ENCODE peak calls at places on chromosomes 13 and 19, in six cellular contexts. Z is thoracic aorta, N is ascending aorta, R is BE2C, Q is smooth muscle cell of the brain vasculature, E is lower lobe of right lung. Y is an unnamed sample.

GRCh38 chr19:46920341-46920740 is 59.5 kb downstream of the ARHGAP35 start:
- DNase-seq in R (no peak), N (no peak), Z (no peak), Q (no peak), E (no peak), Y (no peak)

GRCh38 chr13:32639502-32640105 is 53.4 kb downstream of the PDS5B start:
- DNase-seq in R (peak; percentile 54), Q (peak; percentile 36), N (no peak), E (no peak), Z (peak; percentile 10), Y (peak; percentile 12)

GRCh38 chr19:9413240-9413954 is 22.0 kb downstream of the ZNF266 start:
- DNase-seq in E (no peak), Z (no peak), R (no peak), N (no peak), Q (no peak), Y (no peak)

GRCh38 chr19:36259211-36259610 is 44.3 kb downstream of the ZNF146 start:
- DNase-seq in N (no peak), E (no peak), R (no peak), Q (no peak), Z (no peak), Y (no peak)

GRCh38 chr13:31431722-31432137 is 232.0 kb downstream of the B3GLCT start:
- DNase-seq in Z (no peak), R (peak; percentile 63), Q (no peak), E (peak; percentile 46), N (no peak), Y (no peak)

GRCh38 chr13:105587786-105588185 is 947.7 kb downstream of the EFNB2 start:
- DNase-seq in Q (no peak), N (no peak), Z (no peak), E (no peak), R (no peak), Y (no peak)

GRCh38 chr19:39386557-39386956 is 4.3 kb downstream of the PAF1 start:
- DNase-seq in Q (no peak), N (no peak), E (no peak), R (no peak), Z (no peak), Y (no peak)

GRCh38 chr13:92097337-92097903 is 699.0 kb downstream of the GPC5 start:
- DNase-seq in E (no peak), Z (no peak), N (no peak), R (no peak), Q (no peak), Y (no peak)

GRCh38 chr13:88014527-88014926 is 343.4 kb downstream of the SLITRK5 start:
- DNase-seq in Q (no peak), N (no peak), Z (no peak), R (no peak), E (no peak), Y (no peak)

GRCh38 chr19:31451686-31452325 is 102.6 kb upstream of the TSHZ3 start:
- DNase-seq in E (no peak), Q (no peak), N (no peak), R (no peak), Z (no peak), Y (no peak)

GRCh38 chr19:34838753-34839431 is 65.9 kb upstream of the ZNF599 start:
- DNase-seq in Q (no peak), Z (no peak), N (no peak), E (no peak), R (no peak), Y (no peak)

GRCh38 chr19:17734146-17734545 is 14.9 kb downstream of the MAP1S start:
- DNase-seq in N (no peak), Q (no peak), R (no peak), Z (no peak), E (no peak), Y (no peak)

GRCh38 chr19:38193445-38193844 is 30.6 kb downstream of the DPF1 start:
- DNase-seq in R (peak; percentile 83), Z (no peak), N (no peak), E (no peak), Q (no peak), Y (no peak)

GRCh38 chr19:42168206-42168605 is 36.0 kb upstream of the POU2F2 start:
- DNase-seq in N (no peak), Q (no peak), R (no peak), E (no peak), Z (no peak), Y (no peak)

Y was measured in KG1.